ENCODE peak calls at places on chromosomes 5 and 9, in four cellular contexts. W, X, H and I are unnamed samples.

GRCh38 chr9:129623331-129623730 is 2.4 kb upstream of the C9orf50 start:
- DNase-seq in W (no peak), X (no peak), H (no peak), I (no peak)

GRCh38 chr5:77015938-77016569 is 14.2 kb upstream of the AGGF1 start:
- DNase-seq in W (no peak), X (no peak), H (peak; percentile 93), I (peak; percentile 53)

GRCh38 chr9:138122201-138122600 is 244.6 kb downstream of the CACNA1B start:
- DNase-seq in W (no peak), X (no peak), H (no peak), I (no peak)

GRCh38 chr5:170223349-170223748 is 9.4 kb upstream of the C5orf58 start:
- DNase-seq in W (no peak), X (no peak), H (no peak), I (no peak)

GRCh38 chr5:179270581-179271300 is 74.5 kb downstream of the ADAMTS2 start:
- DNase-seq in W (no peak), X (no peak), H (no peak), I (peak; percentile 76)

GRCh38 chr5:172864747-172865146 is 30.7 kb downstream of the ERGIC1 start:
- DNase-seq in W (no peak), X (no peak), H (no peak), I (no peak)

GRCh38 chr5:171579849-171580505 is 160.5 kb downstream of the FGF18 start:
- DNase-seq in W (no peak), X (no peak), H (no peak), I (no peak)

GRCh38 chr9:115024925-115025535 is 92.9 kb downstream of the TNC start:
- DNase-seq in W (no peak), X (no peak), H (no peak), I (no peak)

GRCh38 chr5:73968729-73969128 is 342.7 kb downstream of the ARHGEF28 start:
- DNase-seq in W (no peak), X (no peak), H (no peak), I (no peak)

GRCh38 chr9:123528521-123528920 is 172.5 kb downstream of the CRB2 start:
- DNase-seq in W (no peak), X (no peak), H (no peak), I (no peak)